ENCODE peak calls at places on chromosomes 4 and X, in ten cellular contexts. D is A549, H is mammary epithelial cell, I is heart left ventricle, P is Calu3, U is natural killer cell, Y is GM13977, A is GM20000, T is breast epithelium, F is GM12865. V is an unnamed sample.

GRCh38 chrX:103531002-103531401 is 11.7 kb upstream of the RAB40A start:
- DNase-seq in T (no peak), F (no peak), A (no peak), I (no peak), P (no peak), D (no peak), Y (no peak), H (no peak), U (no peak), V (no peak)

GRCh38 chrX:132216283-132216682 is 3.0 kb downstream of the RAP2C start:
- DNase-seq in T (no peak), I (no peak), D (no peak), U (no peak), P (no peak), A (no peak), H (no peak), F (no peak), Y (no peak), V (no peak)

GRCh38 chr4:180557348-180557747 is 1685.9 kb upstream of the TENM3 start:
- DNase-seq in I (no peak), H (no peak), P (no peak), T (no peak), F (peak; percentile 16), U (no peak), Y (peak; percentile 31), A (peak; percentile 8), D (no peak), V (no peak)

GRCh38 chr4:94454405-94454804 is 2.7 kb downstream of the PDLIM5 start:
- DNase-seq in T (no peak), I (no peak), Y (no peak), D (no peak), P (no peak), U (no peak), F (no peak), A (no peak), H (peak; percentile 62), V (no peak)

GRCh38 chr4:154908168-154908567 is 127.1 kb downstream of the RBM46 start:
- DNase-seq in P (no peak), H (peak; percentile 78), F (no peak), D (peak; percentile 1), U (no peak), Y (no peak), A (no peak), T (no peak), I (no peak), V (no peak)

GRCh38 chrX:44881549-44881948 is 8.6 kb downstream of the KDM6A start:
- DNase-seq in P (no peak), F (no peak), T (no peak), H (no peak), Y (no peak), U (no peak), A (no peak), I (no peak), D (no peak), V (no peak)

GRCh38 chr4:151169223-151169622 is 69.8 kb downstream of the RPS3A start:
- DNase-seq in I (peak; percentile 80), D (no peak), A (no peak), Y (no peak), P (no peak), T (no peak), H (no peak), F (no peak), U (no peak), V (no peak)

GRCh38 chr4:112058433-112058832 is 86.8 kb upstream of the FAM241A start:
- DNase-seq in A (no peak), D (no peak), U (no peak), P (no peak), F (no peak), Y (no peak), I (no peak), H (peak; percentile 10), T (no peak), V (no peak)

GRCh38 chrX:76148011-76148665 is 24.7 kb upstream of the PBDC1 start:
- DNase-seq in D (no peak), T (no peak), P (peak; percentile 2), F (peak; percentile 26), Y (no peak), I (no peak), U (no peak), H (peak; percentile 53), A (no peak), V (no peak)

GRCh38 chr4:163895369-163896005 is 401.0 kb downstream of the TMA16 start:
- DNase-seq in Y (no peak), U (no peak), A (no peak), H (no peak), F (peak; percentile 6), T (no peak), I (no peak), P (no peak), D (no peak), V (no peak)

GRCh38 chr4:184473515-184474260 is 662 bp downstream of the IRF2 start:
- DNase-seq in H (peak; percentile 54), Y (peak; percentile 69), P (peak; percentile 15), T (no peak), D (peak; percentile 21), U (peak; percentile 43), I (peak; percentile 36), A (peak; percentile 76), F (peak; percentile 82), V (peak; percentile 61)

GRCh38 chr4:183408791-183409190 is 35.6 kb upstream of the CDKN2AIP start:
- DNase-seq in H (no peak), T (no peak), A (no peak), U (no peak), F (no peak), I (no peak), P (peak; percentile 60), Y (no peak), D (no peak), V (no peak)

GRCh38 chr4:7307391-7308099 is 115.2 kb downstream of the SORCS2 start:
- DNase-seq in D (no peak), H (no peak), U (no peak), T (no peak), P (no peak), I (peak; percentile 33), A (no peak), Y (no peak), F (no peak), V (no peak)

GRCh38 chr4:185304944-185305690 is 90.6 kb downstream of the LRP2BP start:
- DNase-seq in Y (no peak), H (peak; percentile 26), F (peak; percentile 88), A (peak; percentile 34), T (no peak), I (no peak), U (no peak), P (peak; percentile 28), D (peak; percentile 20), V (peak; percentile 41)

GRCh38 chr4:33625762-33626161 is 2618.6 kb downstream of the ARAP2 start:
- DNase-seq in T (no peak), Y (no peak), D (peak; percentile 0), P (no peak), A (no peak), F (no peak), I (no peak), H (no peak), U (no peak), V (no peak)

GRCh38 chr4:116058129-116058528 is 944.7 kb upstream of the NDST4 start:
- DNase-seq in T (no peak), H (no peak), Y (no peak), D (no peak), F (no peak), U (no peak), I (no peak), A (no peak), P (no peak), V (no peak)

GRCh38 chr4:116055857-116056827 is 942.7 kb upstream of the NDST4 start:
- DNase-seq in Y (peak; percentile 5), T (no peak), U (no peak), I (no peak), P (no peak), H (peak; percentile 1), A (no peak), F (peak; percentile 8), D (no peak), V (no peak)
- TF ChIP-seq CTCF in Y (no peak), T (no peak), U (no peak), I (no peak), P (no peak), H (peak; percentile 44), A (no peak), F (no peak), D (peak; percentile 34), V (no peak)

DNA sequence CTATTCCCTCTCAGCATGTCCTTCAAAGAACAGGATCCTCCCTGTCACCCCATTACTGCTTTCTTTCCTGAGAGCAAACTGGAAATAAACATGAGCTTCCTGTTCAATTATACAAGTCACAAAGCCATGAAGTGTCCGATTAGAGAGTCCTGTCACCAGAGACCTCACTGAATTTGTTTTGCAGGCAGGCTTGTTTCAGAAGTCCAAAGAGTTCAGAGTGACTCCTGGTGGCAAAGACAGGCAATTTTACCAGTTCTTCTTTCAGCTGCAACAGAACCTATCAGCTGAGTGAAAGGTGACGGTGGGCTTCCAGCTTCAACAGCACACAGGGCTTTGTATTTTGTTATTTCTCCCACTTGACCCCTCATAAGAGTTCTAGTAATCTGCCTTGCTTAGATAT is 6.4 kb downstream of the ELK1 start:
- DNase-seq in D (peak; percentile 26), H (no peak), A (no peak), Y (no peak), U (no peak), F (no peak), I (no peak), P (no peak), T (no peak), V (no peak)
- TF ChIP-seq CTCF in D (peak; percentile 22), H (peak; percentile 24), A (no peak), Y (peak; percentile 36), U (no peak), F (peak; percentile 18), I (peak; percentile 33), P (no peak), T (peak; percentile 23), V (peak; percentile 23)

GRCh38 chrX:138849521-138849920 is 138.0 kb upstream of the FGF13 start:
- DNase-seq in H (no peak), A (no peak), Y (no peak), F (no peak), U (no peak), D (no peak), I (no peak), T (no peak), P (no peak), V (no peak)

GRCh38 chrX:138845791-138846190 is 134.3 kb upstream of the FGF13 start:
- DNase-seq in P (no peak), F (no peak), Y (no peak), U (no peak), H (no peak), T (no peak), I (no peak), D (no peak), A (no peak), V (no peak)

GRCh38 chrX:138847930-138848329 is 136.4 kb upstream of the FGF13 start:
- DNase-seq in H (peak; percentile 9), U (no peak), A (no peak), I (no peak), Y (no peak), F (no peak), D (peak; percentile 0), T (no peak), P (no peak), V (no peak)
- TF ChIP-seq CTCF in H (peak; percentile 49), U (no peak), A (no peak), I (no peak), Y (no peak), F (no peak), D (no peak), T (no peak), P (no peak), V (no peak)

DNA sequence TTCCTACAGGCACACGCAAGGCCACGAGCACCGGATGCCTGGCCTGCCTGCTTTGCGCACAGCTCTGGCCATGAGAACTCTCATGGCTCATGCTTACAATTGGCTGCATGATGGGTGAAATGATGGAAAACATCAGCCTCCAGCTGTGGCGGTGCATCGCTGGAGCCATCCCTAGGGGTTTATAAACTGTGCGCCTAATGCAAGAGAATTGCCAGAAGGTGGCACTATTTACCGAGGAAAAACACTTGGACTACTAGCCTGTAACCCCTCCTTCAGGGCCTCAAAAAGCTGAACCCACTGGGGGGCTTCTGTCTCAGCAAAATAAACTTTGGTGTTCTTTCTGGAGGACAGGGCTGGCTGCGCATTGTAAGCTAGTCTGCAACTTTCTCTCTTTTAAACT is 51.9 kb downstream of the PHKA2 start:
- DNase-seq in I (peak; percentile 15), A (no peak), H (no peak), F (peak; percentile 17), T (no peak), U (no peak), P (peak; percentile 10), D (peak; percentile 35), Y (no peak), V (peak; percentile 34)
- TF ChIP-seq CTCF in I (peak; percentile 26), A (peak; percentile 19), H (peak; percentile 21), F (peak; percentile 11), T (no peak), U (no peak), P (no peak), D (peak; percentile 67), Y (peak; percentile 29), V (peak; percentile 24)